ENCODE peak calls at places on chromosomes 6 and 20, in seven cellular contexts. M is HEK293T; G is activated T-helper 1 cell treated with anti-CD3 and anti-CD28 coated beads, Interleukin-12 subunit alpha, Interleukin-12 subunit beta, Interleukin-2, Interleukin-4 antibody, amounts not matched to agents 30 ng/mL and 10 ng/mL and 1 ng/mL, durations not matched to agents 14 hours and 24 hours and 36 hours; X is CD4-positive, alpha-beta T cell; D is fibroblast of pulmonary artery; Z is cardiac septum; S is esophagus muscularis mucosa. K is an unnamed sample.

GRCh38 chr6:69416739-69417138 is 380.1 kb downstream of the LMBRD1 start:
- DNase-seq in M (no peak), G (no peak), X (no peak), D (peak), Z (no peak), S (no peak), K (no peak)

GRCh38 chr6:67640462-67640861 is 994.6 kb upstream of the ADGRB3 start:
- DNase-seq in M (no peak), G (no peak), X (no peak), D (peak), Z (no peak), S (no peak), K (no peak)

GRCh38 chr6:47587503-47587902 is 109.9 kb downstream of the CD2AP start:
- DNase-seq in M (no peak), G (no peak), X (no peak), D (peak), Z (no peak), S (no peak), K (no peak)

GRCh38 chr6:18308070-18308735 is 43.9 kb upstream of the DEK start:
- DNase-seq in M (no peak), G (no peak), X (no peak), D (peak), Z (no peak), S (no peak), K (no peak)

GRCh38 chr6:26556263-26557070 is 18.3 kb downstream of the HMGN4 start:
- DNase-seq in M (no peak), G (no peak), X (no peak), D (peak), Z (no peak), S (no peak), K (no peak)

GRCh38 chr20:9689041-9689440 is 149.8 kb downstream of the PAK5 start:
- DNase-seq in M (no peak), G (no peak), X (no peak), D (no peak), Z (no peak), S (no peak), K (no peak)

GRCh38 chr6:5082487-5083306 is 2.4 kb upstream of the PPP1R3G start:
- DNase-seq in M (no peak), G (no peak), X (no peak), D (peak), Z (no peak), S (no peak), K (no peak)

GRCh38 chr6:124119591-124119990 is 315.9 kb downstream of the NKAIN2 start:
- DNase-seq in M (no peak), G (no peak), X (no peak), D (no peak), Z (no peak), S (no peak), K (no peak)

GRCh38 chr6:139883776-139884175 is 509.3 kb upstream of the CITED2 start:
- DNase-seq in M (no peak), G (no peak), X (no peak), D (peak), Z (no peak), S (no peak), K (no peak)

GRCh38 chr20:10800288-10800687 is 126.5 kb upstream of the JAG1 start:
- DNase-seq in M (no peak), G (no peak), X (no peak), D (no peak), Z (no peak), S (peak), K (no peak)

GRCh38 chr6:17580518-17581048 is 19.5 kb upstream of the FAM8A1 start:
- DNase-seq in M (no peak), G (no peak), X (peak), D (peak), Z (no peak), S (no peak), K (no peak)

GRCh38 chr20:56628015-56628872 is 862 bp upstream of the TFAP2C start:
- DNase-seq in M (no peak), G (no peak), X (no peak), D (no peak), Z (no peak), S (no peak), K (no peak)

GRCh38 chr6:64505312-64505711 is 869.7 kb downstream of the PHF3 start:
- DNase-seq in M (peak), G (no peak), X (no peak), D (peak), Z (no peak), S (no peak), K (peak)

GRCh38 chr6:75213112-75213511 is 7.3 kb upstream of the COL12A1 start:
- DNase-seq in M (no peak), G (no peak), X (no peak), D (peak), Z (no peak), S (no peak), K (no peak)

GRCh38 chr20:58472273-58473018 is 42.8 kb downstream of the APCDD1L start:
- DNase-seq in M (no peak), G (no peak), X (no peak), D (no peak), Z (no peak), S (no peak), K (no peak)

GRCh38 chr6:56370591-56371198 is 123.3 kb upstream of the COL21A1 start:
- DNase-seq in M (no peak), G (no peak), X (no peak), D (peak), Z (no peak), S (no peak), K (peak)

GRCh38 chr20:2691127-2691526 is 1.5 kb upstream of the EBF4 start:
- DNase-seq in M (no peak), G (no peak), X (no peak), D (no peak), Z (no peak), S (no peak), K (no peak)

GRCh38 chr20:56483970-56484369 is 15.5 kb downstream of the RTF2 start:
- DNase-seq in M (no peak), G (no peak), X (no peak), D (no peak), Z (no peak), S (no peak), K (peak)

GRCh38 chr6:29791162-29791561 is 36.5 kb upstream of the HLA-G start:
- DNase-seq in M (no peak), G (no peak), X (no peak), D (no peak), Z (no peak), S (no peak), K (no peak)

GRCh38 chr6:77383026-77383425 is 80.3 kb downstream of the HTR1B start:
- DNase-seq in M (no peak), G (no peak), X (no peak), D (no peak), Z (no peak), S (no peak), K (no peak)

GRCh38 chr6:3287976-3288707 is 29.4 kb downstream of the PSMG4 start:
- DNase-seq in M (no peak), G (no peak), X (no peak), D (no peak), Z (peak), S (no peak), K (no peak)

GRCh38 chr20:47127986-47128385 is 228.5 kb downstream of the ZMYND8 start:
- DNase-seq in M (no peak), G (no peak), X (no peak), D (no peak), Z (peak), S (no peak), K (no peak)

GRCh38 chr6:169724554-169725269 is 412 bp upstream of the PHF10 start:
- DNase-seq in M (peak), G (peak), X (peak), D (peak), Z (peak), S (peak), K (peak)

GRCh38 chr6:112289039-112289566 is 34.7 kb upstream of the LAMA4 start:
- DNase-seq in M (peak), G (no peak), X (no peak), D (peak), Z (peak), S (no peak), K (no peak)

GRCh38 chr6:26330835-26331808 is 33.9 kb upstream of the BTN3A2 start:
- DNase-seq in M (peak), G (peak), X (peak), D (no peak), Z (no peak), S (no peak), K (no peak)

GRCh38 chr20:32285621-32286334 is 8.3 kb downstream of the KIF3B start:
- DNase-seq in M (no peak), G (peak), X (no peak), D (no peak), Z (no peak), S (no peak), K (no peak)

GRCh38 chr20:61399433-61399832 is 147.4 kb downstream of the CDH4 start:
- DNase-seq in M (no peak), G (no peak), X (no peak), D (no peak), Z (no peak), S (no peak), K (no peak)

GRCh38 chr6:146095481-146095880 is 66.6 kb downstream of the GRM1 start:
- DNase-seq in M (no peak), G (no peak), X (no peak), D (no peak), Z (no peak), S (no peak), K (no peak)

GRCh38 chr6:144737998-144738397 is 452.9 kb downstream of the UTRN start:
- DNase-seq in M (no peak), G (no peak), X (no peak), D (no peak), Z (no peak), S (no peak), K (no peak)

GRCh38 chr6:81758221-81758620 is 5.7 kb upstream of the TENT5A start:
- DNase-seq in M (no peak), G (no peak), X (no peak), D (peak), Z (no peak), S (no peak), K (no peak)

GRCh38 chr20:57306747-57307146 is 22.9 kb upstream of the SPO11 start:
- DNase-seq in M (no peak), G (no peak), X (no peak), D (no peak), Z (peak), S (no peak), K (no peak)

GRCh38 chr6:148225871-148226270 is 116.8 kb upstream of the SASH1 start:
- DNase-seq in M (no peak), G (no peak), X (no peak), D (no peak), Z (no peak), S (no peak), K (no peak)

GRCh38 chr6:52993461-52993860 is 1.6 kb downstream of the GSTA4 start:
- DNase-seq in M (no peak), G (no peak), X (no peak), D (no peak), Z (no peak), S (no peak), K (no peak)

GRCh38 chr20:36865076-36865860 is 10.7 kb upstream of the TLDC2 start:
- DNase-seq in M (no peak), G (no peak), X (no peak), D (no peak), Z (no peak), S (no peak), K (no peak)